ENCODE peak calls at places on chromosome 13, in six cellular contexts. Q is hepatocyte, S is PC-9, N is DND-41, U is fibroblast of lung, Y is H1. T is an unnamed sample.

GRCh38 chr13:51557875-51558604 is 26.2 kb upstream of the WDFY2 start:
- DNase-seq in Q (no peak), S (peak; percentile 68), N (no peak), Y (no peak), U (peak; percentile 91), T (no peak)

GRCh38 chr13:93217701-93218100 is 8.9 kb upstream of the GPC6 start:
- DNase-seq in U (peak; percentile 40), N (no peak), S (no peak), Q (no peak), Y (no peak), T (no peak)

GRCh38 chr13:68176486-68176885 is 946.4 kb upstream of the PCDH9 start:
- DNase-seq in N (no peak), Y (no peak), S (no peak), U (peak; percentile 89), Q (peak; percentile 19), T (no peak)

GRCh38 chr13:38900188-38900587 is 90.4 kb downstream of the STOML3 start:
- DNase-seq in Y (no peak), U (no peak), Q (no peak), S (no peak), N (no peak), T (no peak)

GRCh38 chr13:24864579-24864978 is 100.6 kb downstream of the RNF17 start:
- DNase-seq in Q (no peak), S (no peak), N (no peak), U (no peak), Y (no peak), T (no peak)

GRCh38 chr13:34347784-34348573 is 530.0 kb downstream of the RFC3 start:
- DNase-seq in Q (peak; percentile 72), Y (no peak), U (no peak), S (peak; percentile 97), N (no peak), T (no peak)

GRCh38 chr13:54989418-54989817 is 1960.8 kb downstream of the OLFM4 start:
- DNase-seq in N (no peak), Q (no peak), U (no peak), S (no peak), Y (no peak), T (no peak)

GRCh38 chr13:49436890-49437289 is 7.0 kb downstream of the CAB39L start:
- DNase-seq in N (no peak), S (no peak), U (peak; percentile 43), Y (no peak), Q (peak; percentile 20), T (no peak)

GRCh38 chr13:106156468-106156867 is 379.0 kb downstream of the EFNB2 start:
- DNase-seq in Y (no peak), N (no peak), S (peak; percentile 99), Q (peak; percentile 49), U (peak; percentile 100), T (no peak)

GRCh38 chr13:51425410-51426042 is 27.3 kb downstream of the INTS6 start:
- DNase-seq in Y (no peak), Q (peak; percentile 10), S (no peak), U (peak; percentile 59), N (no peak), T (no peak)

GRCh38 chr13:104296301-104296700 is 1230.1 kb upstream of the SLC10A2 start:
- DNase-seq in U (no peak), S (no peak), N (no peak), Q (no peak), Y (no peak), T (no peak)

GRCh38 chr13:100827489-100828000 is 152.9 kb upstream of the TMTC4 start:
- DNase-seq in Q (no peak), Y (no peak), N (no peak), U (no peak), S (no peak), T (no peak)

GRCh38 chr13:28718186-28718537 is 608 bp downstream of the SLC46A3 start:
- DNase-seq in S (no peak), U (peak; percentile 3), N (no peak), Y (no peak), Q (no peak), T (no peak)

GRCh38 chr13:110866491-110867170 is 48.2 kb downstream of the ANKRD10 start:
- DNase-seq in Q (no peak), Y (no peak), U (no peak), S (no peak), N (no peak), T (no peak)

GRCh38 chr13:109113427-109113826 is 484.0 kb downstream of the MYO16 start:
- DNase-seq in Y (no peak), Q (no peak), U (no peak), S (no peak), N (no peak), T (no peak)

GRCh38 chr13:109918179-109918651 is 131.8 kb upstream of the IRS2 start:
- DNase-seq in Q (peak; percentile 32), S (no peak), N (no peak), U (peak; percentile 30), Y (no peak), T (no peak)

GRCh38 chr13:51249767-51250741 is 27.9 kb downstream of the FAM124A start:
- DNase-seq in Q (no peak), S (no peak), Y (no peak), U (no peak), N (no peak), T (no peak)

GRCh38 chr13:45511310-45512147 is 46.8 kb downstream of the COG3 start:
- DNase-seq in Q (peak; percentile 80), U (peak; percentile 64), N (peak; percentile 42), Y (no peak), S (peak; percentile 55), T (peak; percentile 6)

GRCh38 chr13:76854894-76855293 is 31.3 kb downstream of the KCTD12 start:
- DNase-seq in Y (no peak), U (peak; percentile 36), N (no peak), S (no peak), Q (no peak), T (no peak)

GRCh38 chr13:21531475-21531874 is 72.4 kb upstream of the ZDHHC20 start:
- DNase-seq in U (no peak), Q (no peak), N (no peak), Y (no peak), S (no peak), T (no peak)

GRCh38 chr13:28161370-28161769 is 23.0 kb downstream of the PAN3 start:
- DNase-seq in Q (peak; percentile 71), N (no peak), U (peak; percentile 71), Y (no peak), S (peak; percentile 48), T (no peak)

GRCh38 chr13:76385606-76386005 is 500.6 kb downstream of the KCTD12 start:
- DNase-seq in U (peak; percentile 2), N (no peak), Y (no peak), Q (no peak), S (no peak), T (no peak)

GRCh38 chr13:53112522-53112921 is 83.9 kb downstream of the OLFM4 start:
- DNase-seq in U (no peak), Q (no peak), S (no peak), Y (no peak), N (no peak), T (no peak)

GRCh38 chr13:66210677-66211076 is 1019.5 kb downstream of the PCDH9 start:
- DNase-seq in Q (peak; percentile 11), N (no peak), Y (no peak), S (no peak), U (peak; percentile 98), T (no peak)

GRCh38 chr13:81382236-81382635 is 1041.3 kb upstream of the SPRY2 start:
- DNase-seq in Y (no peak), Q (no peak), N (no peak), U (no peak), S (no peak), T (no peak)

GRCh38 chr13:46885018-46885417 is 11.8 kb downstream of the HTR2A start:
- DNase-seq in U (peak; percentile 37), N (no peak), Q (no peak), Y (no peak), S (no peak), T (no peak)

GRCh38 chr13:98187155-98187726 is 10.2 kb upstream of the RNF113B start:
- DNase-seq in N (no peak), Y (no peak), S (no peak), U (no peak), Q (no peak), T (no peak)

GRCh38 chr13:31476753-31477152 is 262.6 kb upstream of the RXFP2 start:
- DNase-seq in U (peak; percentile 6), Y (no peak), S (no peak), N (no peak), Q (no peak), T (no peak)
- TF ChIP-seq CTCF in U (no peak), Y (no peak), S (no peak), N (no peak), Q (no peak), T (no peak)

DNA sequence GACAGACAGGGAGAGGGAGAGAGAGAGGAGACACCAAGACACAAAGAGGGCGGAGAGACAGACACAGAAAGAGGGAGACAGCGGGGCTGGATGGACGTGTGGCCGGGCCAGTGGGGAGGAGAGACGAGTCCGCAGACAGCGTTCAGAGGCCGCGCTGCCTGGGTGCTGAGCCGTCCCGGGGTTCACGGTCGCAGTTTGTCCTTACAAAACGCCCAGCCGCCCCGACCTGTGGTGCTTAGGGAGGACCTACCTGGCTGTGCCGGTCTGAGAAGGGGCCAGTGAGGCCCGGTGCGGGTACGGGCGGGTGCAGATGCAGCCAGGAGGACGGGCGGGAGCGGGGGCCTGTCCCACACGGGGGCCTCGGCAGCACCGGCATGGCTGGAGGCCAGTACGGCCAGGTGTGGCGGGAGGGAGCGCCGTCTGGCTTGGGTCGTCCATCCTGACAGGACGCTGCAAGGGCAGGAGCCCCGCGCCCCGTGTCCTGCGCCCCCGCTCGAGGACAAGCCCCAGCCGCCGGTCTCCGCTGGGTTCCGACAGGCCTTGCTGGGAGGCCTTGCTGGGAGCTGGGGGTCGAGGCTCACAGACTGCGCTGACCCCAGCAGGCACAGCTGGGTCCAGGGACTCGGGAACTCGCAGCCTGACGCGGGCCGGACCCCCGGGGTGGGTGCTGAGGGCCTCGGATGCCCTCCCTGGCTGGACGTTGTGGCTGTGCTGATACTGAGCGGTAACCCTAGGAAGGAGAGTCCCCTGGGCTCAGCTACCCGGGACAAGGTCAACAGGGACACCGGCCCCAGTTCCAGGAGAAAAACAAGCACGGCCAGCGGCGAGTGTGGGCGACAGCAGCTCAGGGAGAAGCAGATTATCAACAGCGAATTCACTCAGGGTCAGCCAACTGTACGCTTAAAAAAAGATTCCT is 5.3 kb upstream of the PROZ start:
- DNase-seq in S (no peak), U (peak; percentile 37), N (peak; percentile 9), Y (no peak), Q (peak; percentile 71), T (no peak)
- TF ChIP-seq EZH2 in S (no peak), U (no peak), N (no peak), Y (peak; percentile 66), Q (no peak), T (no peak)

DNA sequence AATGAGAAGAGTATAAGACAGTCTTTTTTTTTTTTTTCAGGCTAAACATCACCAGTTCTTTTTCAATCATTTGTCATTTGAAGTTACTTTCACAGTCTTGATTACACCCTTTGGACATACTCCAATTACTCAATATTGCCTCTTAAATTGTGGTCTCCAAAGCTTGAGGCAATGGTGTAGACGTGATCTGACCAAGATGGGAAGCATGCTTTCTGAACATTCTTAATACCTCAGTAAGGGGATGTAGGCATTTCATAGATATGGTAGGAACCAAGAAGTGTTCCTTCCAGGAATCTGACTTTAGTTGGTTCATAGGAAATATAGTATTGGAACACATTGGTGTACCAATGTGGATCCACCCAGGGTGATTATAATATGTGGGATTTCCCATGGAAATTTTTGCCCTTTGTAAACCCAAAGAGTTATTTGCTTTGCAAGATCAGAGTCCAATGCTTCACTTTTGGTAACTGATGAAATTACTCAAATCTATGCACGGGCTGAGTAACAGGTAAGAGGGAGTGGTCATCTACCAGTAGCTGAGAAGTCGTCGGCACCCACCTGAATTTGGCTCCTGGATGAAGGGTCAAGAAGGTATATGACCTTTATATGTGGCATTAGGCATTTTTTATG is 62.2 kb downstream of the ERCC5 start:
- DNase-seq in S (no peak), N (no peak), Y (no peak), Q (no peak), U (no peak), T (no peak)
- H3K27me3 ChIP-seq in S (no peaks in the 10 kb centered on the region), N (peaks cover 8% of the 10 kb centered on the region), Y (no peaks in the 10 kb centered on the region), Q (no peaks in the 10 kb centered on the region), U (no peaks in the 10 kb centered on the region), T (no peaks in the 10 kb centered on the region)

GRCh38 chr13:41059896-41060722 is 1.2 kb upstream of the WBP4 start:
- DNase-seq in Q (peak; percentile 95), N (peak; percentile 85), S (peak; percentile 76), U (peak; percentile 90), Y (peak; percentile 70), T (peak; percentile 67)
- TF ChIP-seq CTCF in Q (peak; percentile 36), N (peak; percentile 44), S (no peak), U (peak; percentile 26), Y (peak; percentile 36), T (peak; percentile 13)

T was measured in MM.1S.